ENCODE peak calls at places on chromosomes 13 and 19, in four cellular contexts. N is AG04450, Q is tibial artery, B is lower leg skin. S is an unnamed sample.

GRCh38 chr19:53132231-53132991 is at the start of gene ZNF415:
- DNase-seq in N (peak; percentile 41), Q (peak; percentile 66), B (peak; percentile 91), S (no peak)

GRCh38 chr19:50513746-50514345 is at the start of gene ASPDH:
- DNase-seq in N (no peak), Q (no peak), B (no peak), S (no peak)

GRCh38 chr19:49294401-49294800 is 30.6 kb downstream of the SLC6A16 start:
- DNase-seq in N (no peak), Q (no peak), B (no peak), S (no peak)

GRCh38 chr13:33931397-33931987 is 113.5 kb downstream of the RFC3 start:
- DNase-seq in N (no peak), Q (no peak), B (no peak), S (no peak)

GRCh38 chr19:50459638-50460037 is 16.7 kb upstream of the EMC10 start:
- DNase-seq in N (no peak), Q (no peak), B (no peak), S (no peak)

GRCh38 chr13:79451500-79451962 is 29.4 kb upstream of the NDFIP2 start:
- DNase-seq in N (peak; percentile 43), Q (no peak), B (no peak), S (peak; percentile 74)

GRCh38 chr13:74132768-74133656 is 1.2 kb downstream of the KLF12 start:
- DNase-seq in N (no peak), Q (peak; percentile 40), B (peak; percentile 89), S (no peak)

GRCh38 chr19:12703056-12703455 is 6.6 kb upstream of the FBXW9 start:
- DNase-seq in N (no peak), Q (no peak), B (no peak), S (no peak)

GRCh38 chr13:38566526-38566925 is 120.4 kb upstream of the FREM2 start:
- DNase-seq in N (no peak), Q (no peak), B (no peak), S (no peak)

GRCh38 chr13:42992585-42993122 is 613 bp upstream of the EPSTI1 start:
- DNase-seq in N (no peak), Q (no peak), B (no peak), S (no peak)
- H3K4me3 ChIP-seq in N (peak overlapping the region; percentile 59), Q (peak overlapping the region; percentile 88), B (no peak overlapping the region), S (peak overlapping the region; percentile 58)

GRCh38 chr13:114064516-114065140 is 67.8 kb downstream of the RASA3 start:
- DNase-seq in N (no peak), Q (no peak), B (no peak), S (no peak)
- TF ChIP-seq CTCF in N (no peak), Q (no peak), B (no peak), S (no peak)

GRCh38 chr19:4971424-4971793 is 2.5 kb downstream of the KDM4B start:
- DNase-seq in N (no peak), Q (peak; percentile 47), B (peak; percentile 91), S (no peak)

GRCh38 chr19:4972509-4973230 is 3.8 kb downstream of the KDM4B start:
- DNase-seq in N (no peak), Q (no peak), B (no peak), S (no peak)

GRCh38 chr19:4970558-4971423 is 1.9 kb downstream of the KDM4B start:
- DNase-seq in N (no peak), Q (no peak), B (no peak), S (no peak)

GRCh38 chr19:4969772-4970531 is 1.0 kb downstream of the KDM4B start:
- DNase-seq in N (no peak), Q (no peak), B (no peak), S (no peak)

DNA sequence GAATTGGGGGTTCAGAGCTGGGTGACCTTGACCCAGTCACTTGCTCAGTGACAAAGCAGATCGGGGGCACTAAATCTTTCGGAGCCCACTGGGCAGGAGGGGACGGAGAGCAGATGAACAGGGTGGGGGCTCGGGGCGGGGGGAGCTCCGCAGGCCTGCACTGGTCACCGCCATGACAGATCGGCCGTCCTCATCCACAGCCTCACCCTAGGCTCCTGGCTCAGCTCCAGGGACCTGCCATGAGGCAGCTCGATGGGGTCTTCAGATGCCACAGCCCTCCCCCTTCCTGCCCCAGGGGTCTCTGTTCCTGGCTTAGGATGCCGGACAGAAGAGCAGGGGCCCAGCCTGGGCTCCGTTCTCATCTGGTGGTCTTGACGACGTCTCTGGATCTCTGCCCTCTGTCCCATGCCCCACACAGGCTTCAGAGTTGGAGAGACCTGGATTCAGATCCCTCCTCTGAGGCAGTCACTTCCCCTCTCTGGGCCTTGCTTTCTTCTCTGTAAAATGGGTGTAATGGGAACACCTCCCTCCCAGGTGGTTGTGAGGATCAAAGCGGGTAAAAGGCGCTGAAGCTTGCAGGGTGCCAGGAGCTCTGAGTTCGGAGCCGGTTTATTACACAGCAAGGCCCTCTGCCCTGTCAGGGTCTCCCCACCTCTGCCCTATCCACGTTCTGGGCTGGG is 3.0 kb downstream of the KDM4B start:
- DNase-seq in N (no peak), Q (no peak), B (no peak), S (no peak)
- H3K4me3 ChIP-seq in N (peak overlapping the region; percentile 84), Q (no peak overlapping the region), B (no peak overlapping the region), S (no peak overlapping the region)

DNA sequence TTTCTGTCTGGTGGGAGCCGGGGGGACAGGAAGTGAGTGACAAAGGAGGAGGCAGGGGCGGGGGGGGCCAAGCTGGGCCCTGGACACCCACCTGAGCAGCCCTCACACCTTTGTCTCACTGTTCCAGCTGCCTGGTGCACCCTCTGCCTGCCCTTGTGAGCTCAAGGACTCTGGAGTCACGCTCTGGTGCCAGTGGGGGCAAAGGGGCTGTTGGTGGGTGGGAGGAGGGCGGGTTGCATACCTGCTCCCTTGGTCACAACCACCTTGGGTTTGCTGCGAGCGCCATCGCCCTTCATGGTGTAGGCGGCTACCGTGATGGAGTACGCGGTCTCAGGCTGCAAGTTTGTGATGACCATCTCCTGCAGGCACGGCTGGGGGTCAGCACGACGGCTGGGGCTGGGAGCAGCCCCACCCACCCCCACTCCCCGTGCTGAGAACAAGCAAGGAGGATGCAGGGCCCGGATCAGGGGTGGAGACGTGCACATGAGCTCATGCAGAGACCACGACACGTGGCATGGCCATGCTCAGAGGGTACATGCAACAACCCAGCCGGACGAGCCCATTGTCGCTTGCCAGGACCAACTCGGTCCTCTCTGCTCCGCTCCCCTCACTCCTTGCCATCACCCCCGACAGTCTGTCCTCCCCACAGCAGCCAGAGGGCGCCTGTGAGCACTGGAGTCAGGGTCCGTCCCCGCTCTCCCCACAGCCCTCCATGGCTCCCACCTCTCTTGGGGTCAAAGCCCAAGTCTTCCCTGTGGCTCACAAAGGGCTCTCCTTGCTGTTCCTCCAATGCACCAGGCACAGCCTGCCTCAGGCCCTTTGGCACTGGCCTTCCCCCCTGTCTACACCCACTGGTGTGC is 114.9 kb downstream of the PTPRS start:
- DNase-seq in N (no peak), Q (no peak), B (no peak), S (no peak)
- TF ChIP-seq CTCF in N (peak; percentile 44), Q (peak; percentile 31), B (no peak), S (peak; percentile 56)

DNA sequence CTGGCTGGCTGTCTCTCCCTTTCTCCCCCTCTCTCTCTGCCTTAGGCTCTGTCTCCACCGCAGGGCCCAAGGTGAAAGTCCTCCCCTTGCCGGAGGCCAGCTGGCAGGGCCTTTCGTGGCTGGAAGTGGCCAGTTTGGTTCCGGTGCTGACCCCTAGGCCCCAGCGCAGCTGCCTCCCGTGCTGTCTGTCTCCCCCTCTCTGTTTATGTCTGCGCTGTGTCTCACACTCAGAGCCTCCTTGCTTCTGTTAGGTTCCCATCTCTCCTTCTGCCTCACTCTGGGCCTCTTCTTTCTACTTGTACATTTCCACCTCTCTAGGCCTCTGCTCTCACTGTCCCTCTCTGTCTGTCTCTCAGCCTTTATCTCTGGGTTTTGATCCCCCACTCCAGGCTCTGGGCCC is 13.1 kb downstream of the CCDC97 start:
- DNase-seq in N (peak; percentile 74), Q (no peak), B (no peak), S (no peak)
- H3K4me3 ChIP-seq in N (peak overlapping the region; percentile 42), Q (no peak overlapping the region), B (no peak overlapping the region), S (peak overlapping the region; percentile 6)

GRCh38 chr13:82176761-82177160 is 1705.5 kb downstream of the SLITRK1 start:
- DNase-seq in N (no peak), Q (no peak), B (no peak), S (no peak)
- TF ChIP-seq CTCF in N (no peak), Q (no peak), B (no peak), S (no peak)

S was measured in AG04449.